ENCODE peak calls at places on chromosomes 1 and 21, in four cellular contexts. One of them, this sample, is unnamed.

GRCh38 chr1:76138217-76138616 is 63.7 kb downstream of the ST6GALNAC3 start:
- DNase-seq in A549: no peak
- DNase-seq in K562: no peak
- DNase-seq in HepG2: no peak
- DNase-seq in this sample: no peak

GRCh38 chr1:39277876-39278275 is 73.4 kb downstream of the MACF1 start:
- DNase-seq in A549: no peak
- DNase-seq in K562: no peak
- DNase-seq in HepG2: no peak
- DNase-seq in this sample: no peak

GRCh38 chr1:27591622-27592021 is 12.3 kb downstream of the AHDC1 start:
- DNase-seq in A549: no peak
- DNase-seq in K562: no peak
- DNase-seq in HepG2: no peak
- DNase-seq in this sample: no peak

GRCh38 chr1:206723500-206724472 is 39.1 kb downstream of the MAPKAPK2 start:
- DNase-seq in A549: peak; percentile 78
- DNase-seq in K562: no peak
- DNase-seq in HepG2: no peak
- DNase-seq in this sample: no peak

GRCh38 chr1:155967410-155968400 is 10.6 kb downstream of the ARHGEF2 start:
- DNase-seq in A549: no peak
- DNase-seq in K562: no peak
- DNase-seq in HepG2: peak; percentile 69
- DNase-seq in this sample: no peak

GRCh38 chr1:193036337-193037047 is 22.7 kb downstream of the UCHL5 start:
- DNase-seq in A549: no peak
- DNase-seq in K562: no peak
- DNase-seq in HepG2: peak; percentile 28
- DNase-seq in this sample: no peak

GRCh38 chr1:110011527-110012041 is 22.8 kb upstream of the STRIP1 start:
- DNase-seq in A549: peak; percentile 56
- DNase-seq in K562: peak; percentile 62
- DNase-seq in HepG2: peak; percentile 36
- DNase-seq in this sample: no peak

GRCh38 chr1:234670936-234671628 is 61.1 kb upstream of the IRF2BP2 start:
- DNase-seq in A549: no peak
- DNase-seq in K562: peak; percentile 44
- DNase-seq in HepG2: peak; percentile 38
- DNase-seq in this sample: no peak

GRCh38 chr21:45039309-45040113 is 34.9 kb upstream of the ADARB1 start:
- DNase-seq in A549: no peak
- DNase-seq in K562: no peak
- DNase-seq in HepG2: no peak
- DNase-seq in this sample: no peak

GRCh38 chr1:223645903-223646302 is 19.6 kb downstream of the CAPN8 start:
- DNase-seq in A549: no peak
- DNase-seq in K562: no peak
- DNase-seq in HepG2: no peak
- DNase-seq in this sample: no peak

GRCh38 chr1:98336472-98337118 is 324.9 kb upstream of the SNX7 start:
- DNase-seq in A549: no peak
- DNase-seq in K562: no peak
- DNase-seq in HepG2: no peak
- DNase-seq in this sample: no peak

GRCh38 chr1:240417317-240417716 is 194.6 kb downstream of the GREM2 start:
- DNase-seq in A549: no peak
- DNase-seq in K562: no peak
- DNase-seq in HepG2: no peak
- DNase-seq in this sample: no peak

GRCh38 chr1:150562384-150563339 is 13.5 kb downstream of the ADAMTSL4 start:
- DNase-seq in A549: no peak
- DNase-seq in K562: no peak
- DNase-seq in HepG2: no peak
- DNase-seq in this sample: peak; percentile 44

GRCh38 chr1:206706298-206706791 is 21.6 kb downstream of the MAPKAPK2 start:
- DNase-seq in A549: no peak
- DNase-seq in K562: no peak
- DNase-seq in HepG2: no peak
- DNase-seq in this sample: no peak

GRCh38 chr1:116817582-116818064 is 63.4 kb downstream of the CD2 start:
- DNase-seq in A549: peak; percentile 36
- DNase-seq in K562: peak; percentile 86
- DNase-seq in HepG2: peak; percentile 76
- DNase-seq in this sample: peak; percentile 75

GRCh38 chr1:3483801-3484444 is 29.5 kb downstream of the ARHGEF16 start:
- DNase-seq in A549: peak; percentile 23
- DNase-seq in K562: peak; percentile 88
- DNase-seq in HepG2: peak; percentile 36
- DNase-seq in this sample: peak; percentile 88

GRCh38 chr1:247077234-247077633 is 1.4 kb downstream of the ZNF670 start:
- DNase-seq in A549: no peak
- DNase-seq in K562: no peak
- DNase-seq in HepG2: no peak
- DNase-seq in this sample: no peak

GRCh38 chr1:200896571-200897187 is 2.0 kb downstream of the INAVA start:
- DNase-seq in A549: peak; percentile 93
- DNase-seq in K562: no peak
- DNase-seq in HepG2: peak; percentile 93
- DNase-seq in this sample: no peak

GRCh38 chr1:155136728-155137127 is 1.1 kb downstream of the SLC50A1 start:
- DNase-seq in A549: no peak
- DNase-seq in K562: no peak
- DNase-seq in HepG2: no peak
- DNase-seq in this sample: no peak

GRCh38 chr1:43279161-43279560 is 6.2 kb downstream of the C1orf210 start:
- DNase-seq in A549: no peak
- DNase-seq in K562: no peak
- DNase-seq in HepG2: no peak
- DNase-seq in this sample: no peak

GRCh38 chr1:12376236-12377064 is 146.6 kb downstream of the VPS13D start:
- DNase-seq in A549: no peak
- DNase-seq in K562: no peak
- DNase-seq in HepG2: no peak
- DNase-seq in this sample: no peak

GRCh38 chr1:17598251-17598650 is 58.8 kb downstream of the ARHGEF10L start:
- DNase-seq in A549: no peak
- DNase-seq in K562: no peak
- DNase-seq in HepG2: no peak
- DNase-seq in this sample: no peak

GRCh38 chr1:68916227-68916853 is 419.5 kb upstream of the DEPDC1 start:
- DNase-seq in A549: no peak
- DNase-seq in K562: no peak
- DNase-seq in HepG2: no peak
- DNase-seq in this sample: no peak
- TF ChIP-seq HMGXB4 in A549: no peak
- TF ChIP-seq HMGXB4 in K562: no peak
- TF ChIP-seq HMGXB4 in HepG2: no peak
- TF ChIP-seq HMGXB4 in this sample: no peak

GRCh38 chr21:26555554-26555953 is 17.5 kb downstream of the CYYR1 start:
- DNase-seq in A549: no peak
- DNase-seq in K562: no peak
- DNase-seq in HepG2: no peak
- DNase-seq in this sample: no peak

GRCh38 chr21:26554365-26554764 is 18.7 kb downstream of the CYYR1 start:
- DNase-seq in A549: no peak
- DNase-seq in K562: no peak
- DNase-seq in HepG2: no peak
- DNase-seq in this sample: no peak

GRCh38 chr21:26557106-26557505 is 16.0 kb downstream of the CYYR1 start:
- DNase-seq in A549: no peak
- DNase-seq in K562: no peak
- DNase-seq in HepG2: no peak
- DNase-seq in this sample: no peak

GRCh38 chr21:26550357-26550756 is 22.7 kb downstream of the CYYR1 start:
- DNase-seq in A549: no peak
- DNase-seq in K562: no peak
- DNase-seq in HepG2: no peak
- DNase-seq in this sample: no peak

GRCh38 chr21:26553921-26554320 is 19.2 kb downstream of the CYYR1 start:
- DNase-seq in A549: no peak
- DNase-seq in K562: no peak
- DNase-seq in HepG2: no peak
- DNase-seq in this sample: no peak
- TF ChIP-seq JUN in A549: no peak
- TF ChIP-seq JUN in K562: no peak
- TF ChIP-seq JUN in HepG2: no peak
- TF ChIP-seq JUN in this sample: no peak

GRCh38 chr1:185376288-185376687 is 59.2 kb upstream of the IVNS1ABP start:
- DNase-seq in A549: no peak
- DNase-seq in K562: no peak
- DNase-seq in HepG2: no peak
- DNase-seq in this sample: no peak
- TF ChIP-seq HMGXB4 in A549: no peak
- TF ChIP-seq HMGXB4 in K562: no peak
- TF ChIP-seq HMGXB4 in HepG2: no peak
- TF ChIP-seq HMGXB4 in this sample: no peak

GRCh38 chr1:203650012-203650836 is 23.6 kb downstream of the ATP2B4 start:
- DNase-seq in A549: no peak
- DNase-seq in K562: peak; percentile 90
- DNase-seq in HepG2: no peak
- DNase-seq in this sample: peak; percentile 82

GRCh38 chr1:203655656-203656055 is 29.0 kb downstream of the ATP2B4 start:
- DNase-seq in A549: no peak
- DNase-seq in K562: no peak
- DNase-seq in HepG2: no peak
- DNase-seq in this sample: no peak

GRCh38 chr1:203649551-203650011 is 22.9 kb downstream of the ATP2B4 start:
- DNase-seq in A549: no peak
- DNase-seq in K562: no peak
- DNase-seq in HepG2: no peak
- DNase-seq in this sample: no peak

GRCh38 chr1:203656796-203657620 is 30.4 kb downstream of the ATP2B4 start:
- DNase-seq in A549: no peak
- DNase-seq in K562: no peak
- DNase-seq in HepG2: no peak
- DNase-seq in this sample: no peak

DNA sequence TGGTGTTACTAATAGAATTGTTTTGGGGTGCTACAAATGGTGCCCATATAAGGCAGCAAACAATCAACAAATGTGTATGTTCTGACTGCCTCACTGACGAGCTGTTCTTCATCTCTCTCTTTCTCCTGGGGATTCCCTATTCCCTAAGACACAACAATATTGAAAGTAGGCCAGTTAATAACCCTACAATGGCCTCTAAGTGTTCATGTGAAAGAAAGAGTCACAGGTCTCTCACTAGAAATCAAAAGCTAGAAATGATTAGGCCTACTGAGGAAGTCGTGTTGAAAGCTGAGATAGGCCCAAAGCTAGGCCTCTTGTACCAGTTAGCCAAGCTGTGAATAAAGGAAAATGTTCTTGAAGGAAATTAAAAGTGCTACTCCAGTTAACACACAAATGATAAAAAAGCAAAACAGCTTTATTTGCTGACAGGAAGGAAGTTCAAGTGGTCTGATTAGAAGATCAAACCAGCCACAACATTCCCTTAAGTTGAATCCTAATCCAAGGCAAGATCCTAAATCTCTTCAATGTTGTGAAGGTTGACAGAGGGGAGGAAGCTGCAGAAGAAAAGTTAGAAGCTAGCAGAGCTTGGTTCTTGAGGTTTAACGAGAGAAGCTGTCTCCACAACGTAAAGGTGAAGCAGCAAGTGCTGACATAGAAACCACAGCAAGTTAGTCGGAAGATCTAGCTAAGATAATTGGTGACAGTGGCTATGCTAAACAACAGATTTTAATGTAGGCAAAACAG is 26.3 kb downstream of the ATP2B4 start:
- DNase-seq in A549: no peak
- DNase-seq in K562: no peak
- DNase-seq in HepG2: no peak
- DNase-seq in this sample: no peak
- TF ChIP-seq JUN in A549: no peak
- TF ChIP-seq JUN in K562: no peak
- TF ChIP-seq JUN in HepG2: no peak
- TF ChIP-seq JUN in this sample: no peak

DNA sequence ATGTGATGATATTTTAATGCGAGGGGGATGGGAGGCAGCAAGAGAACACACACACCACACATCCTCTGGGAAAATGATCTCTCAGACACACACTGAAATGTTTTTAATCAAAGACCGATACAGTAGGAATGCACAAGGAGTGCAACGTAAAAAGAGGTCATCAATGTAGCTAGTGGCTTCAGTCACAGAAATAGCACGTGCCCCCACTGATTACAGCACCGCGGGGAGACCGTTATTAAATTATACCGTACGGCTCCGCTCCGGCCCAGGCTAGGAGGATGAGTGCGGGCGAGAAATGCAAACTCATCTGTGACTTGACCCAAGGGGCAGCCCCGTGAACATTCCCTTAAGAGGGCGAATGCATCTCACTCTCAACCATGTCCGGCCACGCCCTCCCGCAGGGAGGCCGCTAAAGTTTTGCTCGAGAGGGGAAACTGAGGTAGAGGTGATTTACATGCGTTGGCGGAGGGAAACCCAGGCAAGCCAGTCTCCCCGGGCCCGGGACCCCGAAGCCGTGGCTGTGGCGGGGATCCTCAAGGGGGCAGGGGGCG is 552 bp downstream of the UBR4 start:
- DNase-seq in A549: peak; percentile 14
- DNase-seq in K562: peak; percentile 86
- DNase-seq in HepG2: peak; percentile 58
- DNase-seq in this sample: no peak
- TF ChIP-seq HMGXB4 in A549: no peak
- TF ChIP-seq HMGXB4 in K562: no peak
- TF ChIP-seq HMGXB4 in HepG2: no peak
- TF ChIP-seq HMGXB4 in this sample: no peak

DNA sequence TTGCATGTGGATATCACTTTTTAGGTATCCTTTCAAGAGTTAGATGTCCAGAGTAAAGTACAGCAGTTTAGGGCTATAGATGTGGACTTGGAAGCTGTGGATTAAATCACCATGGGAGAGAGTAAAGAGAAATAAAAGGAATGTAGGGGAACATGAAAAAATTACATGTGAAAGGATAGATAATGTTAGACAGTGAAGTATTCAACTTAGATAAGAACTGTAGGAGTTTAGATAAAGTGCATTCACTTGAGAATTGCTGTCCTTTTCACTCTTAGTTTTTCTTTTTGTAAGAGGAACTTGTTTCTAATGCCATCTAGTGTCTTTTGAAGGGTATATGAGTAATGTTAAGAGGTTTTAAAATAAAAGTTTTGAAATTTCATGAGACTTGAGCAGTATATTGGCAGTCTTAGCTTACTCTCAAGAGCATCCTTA is 40.1 kb downstream of the MAST2 start:
- DNase-seq in A549: no peak
- DNase-seq in K562: no peak
- DNase-seq in HepG2: no peak
- DNase-seq in this sample: no peak
- TF ChIP-seq JUN in A549: no peak
- TF ChIP-seq JUN in K562: no peak
- TF ChIP-seq JUN in HepG2: no peak
- TF ChIP-seq JUN in this sample: no peak